ENCODE peak calls at places on chromosomes 12 and 14, in eight cellular contexts. W is HepG2, Z is Panc1, S is HCT116, U is GM23338, A is K562, G is upper lobe of left lung, L is GM12878. E is an unnamed sample.

GRCh38 chr12:113201187-113202177 is 16.0 kb downstream of the RITA1 start:
- ATAC-seq in W (no peak), Z (no peak), S (no peak), U (no peak), A (no peak), G (no peak), L (no peak), E (no peak)

GRCh38 chr14:63745858-63746425 is 18.1 kb upstream of the SGPP1 start:
- ATAC-seq in W (peak; percentile 51), Z (no peak), S (no peak), U (no peak), A (peak; percentile 64), G (no peak), L (peak; percentile 76), E (no peak)

GRCh38 chr12:57470970-57471656 is 8.6 kb downstream of the ARHGAP9 start:
- ATAC-seq in W (no peak), Z (no peak), S (no peak), U (no peak), A (no peak), G (peak; percentile 7), L (no peak), E (no peak)

GRCh38 chr14:34496679-34497513 is 34.9 kb upstream of the SPTSSA start:
- ATAC-seq in W (peak; percentile 71), Z (peak; percentile 91), S (peak; percentile 88), U (peak; percentile 89), A (peak; percentile 87), G (peak; percentile 78), L (no peak), E (peak; percentile 96)

GRCh38 chr14:77045570-77045890 is 17.0 kb upstream of the IRF2BPL start:
- ATAC-seq in W (no peak), Z (no peak), S (peak; percentile 29), U (no peak), A (no peak), G (peak; percentile 85), L (no peak), E (no peak)

GRCh38 chr12:132064641-132065040 is 79.5 kb downstream of the DDX51 start:
- ATAC-seq in W (no peak), Z (no peak), S (no peak), U (no peak), A (no peak), G (no peak), L (peak; percentile 39), E (no peak)

GRCh38 chr12:11981174-11981733 is 89.5 kb upstream of the BCL2L14 start:
- ATAC-seq in W (no peak), Z (no peak), S (no peak), U (no peak), A (no peak), G (no peak), L (peak; percentile 90), E (no peak)

GRCh38 chr14:102737402-102738372 is 39.6 kb upstream of the TRAF3 start:
- ATAC-seq in W (peak; percentile 16), Z (no peak), S (no peak), U (no peak), A (no peak), G (peak; percentile 13), L (peak; percentile 21), E (no peak)

GRCh38 chr12:3226285-3226684 is 149.1 kb downstream of the TSPAN9 start:
- ATAC-seq in W (no peak), Z (no peak), S (no peak), U (no peak), A (no peak), G (no peak), L (no peak), E (no peak)

GRCh38 chr12:3224530-3224903 is 147.3 kb downstream of the TSPAN9 start:
- ATAC-seq in W (no peak), Z (no peak), S (no peak), U (no peak), A (no peak), G (no peak), L (no peak), E (no peak)

GRCh38 chr12:3225796-3226180 is 148.6 kb downstream of the TSPAN9 start:
- ATAC-seq in W (no peak), Z (no peak), S (no peak), U (no peak), A (no peak), G (no peak), L (no peak), E (no peak)

GRCh38 chr12:3223601-3224529 is 146.7 kb downstream of the TSPAN9 start:
- ATAC-seq in W (no peak), Z (no peak), S (no peak), U (no peak), A (no peak), G (no peak), L (no peak), E (no peak)

GRCh38 chr12:3225154-3225795 is 148.1 kb downstream of the TSPAN9 start:
- ATAC-seq in W (no peak), Z (no peak), S (no peak), U (no peak), A (no peak), G (no peak), L (no peak), E (no peak)
- TF ChIP-seq POLR2AphosphoS5 in W (no peak), Z (no peak), S (no peak), U (no peak), A (no peak), G (no peak), L (no peak), E (no peak)

GRCh38 chr14:87575378-87575777 is 417.6 kb downstream of the GALC start:
- ATAC-seq in W (no peak), Z (no peak), S (no peak), U (no peak), A (no peak), G (no peak), L (no peak), E (no peak)
- TF ChIP-seq POLR2AphosphoS5 in W (no peak), Z (no peak), S (no peak), U (no peak), A (no peak), G (no peak), L (no peak), E (no peak)

GRCh38 chr12:93197067-93197593 is 180.6 kb upstream of the NUDT4 start:
- ATAC-seq in W (no peak), Z (no peak), S (no peak), U (no peak), A (no peak), G (no peak), L (no peak), E (no peak)

GRCh38 chr12:93191461-93191860 is 186.3 kb upstream of the NUDT4 start:
- ATAC-seq in W (no peak), Z (no peak), S (no peak), U (no peak), A (no peak), G (no peak), L (no peak), E (no peak)

GRCh38 chr12:93192878-93193277 is 184.8 kb upstream of the NUDT4 start:
- ATAC-seq in W (no peak), Z (no peak), S (no peak), U (no peak), A (peak; percentile 84), G (no peak), L (no peak), E (no peak)

GRCh38 chr12:93195511-93195910 is 182.2 kb upstream of the NUDT4 start:
- ATAC-seq in W (no peak), Z (no peak), S (no peak), U (no peak), A (no peak), G (no peak), L (no peak), E (no peak)

DNA sequence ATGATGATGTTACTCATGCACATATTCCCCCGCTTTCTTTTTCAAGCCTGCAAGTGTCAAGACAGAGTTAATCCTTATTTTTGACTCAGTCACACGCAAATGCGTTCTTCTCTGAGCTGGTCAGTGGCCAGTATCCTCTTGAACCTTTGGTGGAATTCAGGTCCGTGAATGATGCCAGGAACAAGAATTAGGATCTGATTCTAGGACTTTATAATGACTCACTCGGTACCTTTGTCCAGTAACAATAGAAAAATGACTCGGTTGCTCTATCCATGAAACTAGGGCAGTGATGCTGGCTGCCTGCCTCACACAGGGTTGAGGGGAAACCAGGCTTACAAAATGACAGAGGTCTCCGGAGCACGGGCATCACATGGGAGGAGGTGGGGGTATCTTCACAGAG is 185.8 kb upstream of the NUDT4 start:
- ATAC-seq in W (no peak), Z (no peak), S (no peak), U (no peak), A (no peak), G (no peak), L (no peak), E (peak; percentile 89)
- TF ChIP-seq POLR2AphosphoS5 in W (no peak), Z (no peak), S (no peak), U (no peak), A (no peak), G (no peak), L (no peak), E (peak; percentile 85)

DNA sequence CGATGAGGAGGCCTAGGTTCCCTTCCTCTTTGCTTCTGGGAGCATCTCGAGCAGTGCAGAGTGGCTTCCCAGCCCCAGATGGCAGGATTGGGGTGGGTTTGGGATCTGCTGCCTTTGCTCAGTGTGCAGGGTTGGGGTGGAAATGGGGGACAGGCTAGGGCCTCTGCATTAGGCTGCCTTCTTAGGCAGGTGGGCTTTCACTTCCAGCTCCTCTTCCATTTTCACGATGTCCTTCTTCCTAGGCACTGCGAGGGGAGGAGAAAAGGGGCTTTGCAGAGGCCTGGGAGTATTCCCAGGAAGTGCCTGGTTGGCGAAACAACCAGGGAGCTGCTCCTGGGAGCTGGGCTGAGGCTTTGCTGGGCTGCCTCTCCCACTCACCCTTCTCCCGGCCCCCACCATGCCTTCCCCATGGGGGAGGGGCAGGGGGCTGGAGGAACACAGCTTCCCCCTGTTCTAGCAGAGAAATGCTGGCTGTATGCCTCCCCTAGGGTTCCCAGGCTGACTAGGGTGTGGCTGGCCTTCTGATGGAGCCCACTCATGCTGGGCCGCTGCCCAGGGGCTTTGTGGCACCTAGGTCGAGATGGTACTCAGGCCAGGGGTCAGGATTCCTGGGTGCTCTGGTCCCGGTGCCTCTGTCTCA is 2.4 kb downstream of the NR4A1 start:
- ATAC-seq in W (no peak), Z (no peak), S (no peak), U (no peak), A (no peak), G (no peak), L (no peak), E (no peak)
- TF ChIP-seq POLR2AphosphoS5 in W (no peak), Z (no peak), S (no peak), U (no peak), A (no peak), G (no peak), L (no peak), E (no peak)

DNA sequence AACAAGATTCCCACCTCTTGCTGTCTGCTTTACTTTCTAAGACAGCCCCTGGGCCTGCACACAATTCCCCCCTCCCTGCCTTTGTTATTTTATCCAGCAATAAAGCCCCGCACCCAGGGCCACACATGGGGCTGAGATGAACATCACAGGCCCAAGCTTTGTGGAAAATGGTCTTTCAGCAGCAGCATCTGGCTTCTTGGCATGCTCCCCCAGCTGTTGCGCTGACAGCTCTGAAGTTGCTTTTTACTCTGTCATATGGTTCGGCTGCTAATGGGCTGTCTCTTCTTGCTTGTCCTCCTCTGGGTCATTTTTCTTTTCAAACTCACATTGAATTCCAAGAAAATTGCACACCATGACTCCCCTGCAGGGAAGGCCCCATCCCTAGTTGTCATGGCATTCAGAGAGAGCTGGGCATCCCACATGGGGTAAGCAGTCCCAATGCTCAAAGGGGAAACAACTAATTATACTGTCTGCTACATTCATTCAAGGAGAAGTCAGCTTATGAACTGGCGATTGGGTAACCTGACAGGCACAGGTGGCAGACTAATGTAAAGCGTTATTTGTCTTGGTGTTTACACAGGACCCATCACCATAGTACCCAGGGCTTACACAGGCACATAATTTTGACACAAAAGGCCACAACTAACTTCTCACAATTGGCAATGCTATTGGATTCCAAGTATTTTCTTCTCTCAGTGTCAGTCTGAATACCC is 74.0 kb upstream of the CDKN3 start:
- ATAC-seq in W (no peak), Z (no peak), S (no peak), U (no peak), A (no peak), G (no peak), L (no peak), E (no peak)
- TF ChIP-seq POLR2AphosphoS5 in W (no peak), Z (no peak), S (no peak), U (no peak), A (no peak), G (no peak), L (no peak), E (no peak)

E was measured in gastroesophageal sphincter.